ENCODE peak calls at places on chromosomes 13 and 19, in five cellular contexts. M is AG09319, C is breast epithelium, W is islet precursor cell, Q is PC-3. E is an unnamed sample.

GRCh38 chr13:50676602-50677001 is 166.9 kb downstream of the DLEU7 start:
- DNase-seq in M (no peak), C (no peak), W (no peak), Q (peak), E (no peak)

GRCh38 chr19:35911790-35912189 is 3.7 kb upstream of the TYROBP start:
- DNase-seq in M (no peak), C (no peak), W (no peak), Q (peak), E (peak)

GRCh38 chr13:96475103-96475502 is 385.2 kb downstream of the HS6ST3 start:
- DNase-seq in M (no peak), C (no peak), W (no peak), Q (no peak), E (no peak)

GRCh38 chr19:1445185-1445931 is 4.6 kb upstream of the APC2 start:
- DNase-seq in M (no peak), C (no peak), W (peak), Q (peak), E (peak)

GRCh38 chr19:2305424-2305823 is 2.5 kb downstream of the LINGO3 start:
- DNase-seq in M (no peak), C (no peak), W (no peak), Q (no peak), E (no peak)

GRCh38 chr13:75985132-75985531 is 349.0 kb downstream of the LMO7 start:
- DNase-seq in M (no peak), C (no peak), W (peak), Q (no peak), E (no peak)

GRCh38 chr13:39968646-39969475 is 313.4 kb downstream of the COG6 start:
- DNase-seq in M (no peak), C (no peak), W (no peak), Q (peak), E (no peak)

GRCh38 chr19:53868091-53868891 is 608 bp downstream of the MYADM start:
- DNase-seq in M (no peak), C (peak), W (peak), Q (peak), E (peak)

GRCh38 chr19:35314858-35315470 is 14.0 kb upstream of the CD22 start:
- DNase-seq in M (no peak), C (no peak), W (no peak), Q (no peak), E (no peak)

GRCh38 chr19:3163230-3163886 is 15.2 kb upstream of the S1PR4 start:
- DNase-seq in M (no peak), C (no peak), W (peak), Q (peak), E (peak)

GRCh38 chr19:41356984-41357739 is 3.4 kb upstream of the TGFB1 start:
- DNase-seq in M (no peak), C (no peak), W (no peak), Q (no peak), E (no peak)

GRCh38 chr13:79621449-79621848 is 140.5 kb downstream of the NDFIP2 start:
- DNase-seq in M (no peak), C (no peak), W (no peak), Q (no peak), E (no peak)

GRCh38 chr19:12994701-12995595 is at the start of gene NFIX:
- DNase-seq in M (no peak), C (no peak), W (peak), Q (peak), E (peak)

GRCh38 chr19:5775668-5776309 is 8.8 kb downstream of the PRR22 start:
- DNase-seq in M (peak), C (no peak), W (no peak), Q (peak), E (peak)

GRCh38 chr19:4597975-4598671 is 38.6 kb upstream of the SEMA6B start:
- DNase-seq in M (no peak), C (no peak), W (no peak), Q (peak), E (peak)

GRCh38 chr13:113932060-113932459 is 41.8 kb downstream of the C13orf46 start:
- DNase-seq in M (no peak), C (no peak), W (no peak), Q (no peak), E (no peak)

E was measured in MCF 10A.